ENCODE peak calls at places on chromosomes 4 and X, in eight cellular contexts. F, V, Y, S, K, I, E and B are unnamed samples. For H3K4me1, the result is how much of the 10 kb centered on the place peaks cover.

GRCh38 chr4:121272526-121272925 is 108.3 kb downstream of the QRFPR start:
- DNase-seq in K (no peak), E (no peak), F (no peak), V (no peak), I (no peak), Y (no peak), S (no peak), B (no peak)

GRCh38 chr4:2936773-2937145 is 26.4 kb downstream of the NOP14 start:
- DNase-seq in K (peak), Y (no peak), E (no peak), I (no peak), F (peak), V (peak), S (peak), B (no peak)

GRCh38 chrX:141133272-141133671 is 43.7 kb downstream of the LDOC1 start:
- DNase-seq in S (no peak), F (no peak), E (no peak), K (no peak), Y (no peak), V (no peak), I (no peak), B (no peak)

GRCh38 chr4:3638080-3638715 is 106.0 kb upstream of the LRPAP1 start:
- DNase-seq in K (no peak), E (no peak), Y (no peak), V (no peak), I (no peak), F (no peak), S (no peak), B (no peak)

GRCh38 chrX:154734101-154734781 is 16.6 kb downstream of the GAB3 start:
- DNase-seq in Y (no peak), V (peak), F (no peak), K (no peak), I (no peak), E (no peak), S (peak), B (peak)

GRCh38 chr4:15147709-15148651 is 145.7 kb downstream of the CPEB2 start:
- DNase-seq in S (no peak), K (no peak), V (no peak), E (no peak), F (no peak), Y (peak), I (no peak), B (no peak)

GRCh38 chr4:6297266-6297815 is 27.7 kb downstream of the WFS1 start:
- DNase-seq in V (no peak), K (no peak), Y (no peak), I (no peak), F (no peak), E (no peak), S (no peak), B (no peak)

GRCh38 chr4:68162196-68162595 is 32.5 kb upstream of the TMPRSS11F start:
- DNase-seq in F (no peak), K (no peak), E (no peak), V (no peak), Y (no peak), S (no peak), I (no peak), B (no peak)

GRCh38 chr4:40264995-40265909 is 68.4 kb downstream of the RHOH start:
- DNase-seq in F (no peak), V (no peak), K (peak), S (peak), Y (no peak), I (no peak), E (peak), B (no peak)

GRCh38 chr4:189304179-189304578 is 636.5 kb upstream of the FRG1 start:
- DNase-seq in Y (no peak), V (no peak), K (no peak), S (no peak), F (no peak), I (no peak), E (no peak), B (no peak)

GRCh38 chr4:145939241-145939640 is 618 bp upstream of the ZNF827 start:
- DNase-seq in F (no peak), E (no peak), I (no peak), S (no peak), V (no peak), K (no peak), Y (no peak), B (no peak)

GRCh38 chrX:132615396-132616131 is 126.7 kb upstream of the MBNL3 start:
- DNase-seq in Y (peak), E (peak), I (no peak), K (no peak), F (peak), V (no peak), S (peak), B (peak)

GRCh38 chr4:121270384-121270783 is 106.3 kb upstream of the TNIP3 start:
- DNase-seq in S (no peak), I (no peak), V (no peak), F (no peak), K (no peak), E (no peak), Y (no peak), B (no peak)

GRCh38 chr4:25155957-25156356 is 4.3 kb downstream of the SEPSECS start:
- DNase-seq in E (no peak), F (no peak), I (no peak), K (no peak), V (no peak), S (no peak), Y (peak), B (no peak)

GRCh38 chrX:1520350-1520749 is 16.6 kb downstream of the P2RY8 start:
- DNase-seq in I (no peak), S (no peak), K (no peak), E (no peak), Y (no peak), F (no peak), V (no peak), B (no peak)
- H3K4me1 ChIP-seq in I (under half), S (under half), K (under half), E (under half), Y (under half), F (under half), V (under half), B (under half)

GRCh38 chr4:173235050-173235449 is 66.4 kb downstream of the GALNT7 start:
- DNase-seq in V (no peak), Y (no peak), E (no peak), F (no peak), K (no peak), S (no peak), I (no peak), B (no peak)

GRCh38 chr4:173237152-173237551 is 68.5 kb downstream of the GALNT7 start:
- DNase-seq in S (no peak), I (no peak), V (no peak), K (no peak), F (no peak), E (no peak), Y (no peak), B (no peak)

GRCh38 chr4:173242466-173243250 is 74.0 kb downstream of the GALNT7 start:
- DNase-seq in V (no peak), I (no peak), F (no peak), K (no peak), E (no peak), S (no peak), Y (no peak), B (no peak)

GRCh38 chr4:173240696-173241095 is 72.1 kb downstream of the GALNT7 start:
- DNase-seq in E (no peak), K (no peak), V (no peak), Y (no peak), F (no peak), S (no peak), I (no peak), B (no peak)

GRCh38 chr4:173237722-173238121 is 69.1 kb downstream of the GALNT7 start:
- DNase-seq in K (no peak), F (no peak), V (no peak), S (no peak), I (no peak), E (no peak), Y (no peak), B (no peak)
- H3K4me3 ChIP-seq in K (no peak), F (no peak), V (no peak), S (no peak), I (no peak), E (no peak), Y (no peak), B (no peak)

DNA sequence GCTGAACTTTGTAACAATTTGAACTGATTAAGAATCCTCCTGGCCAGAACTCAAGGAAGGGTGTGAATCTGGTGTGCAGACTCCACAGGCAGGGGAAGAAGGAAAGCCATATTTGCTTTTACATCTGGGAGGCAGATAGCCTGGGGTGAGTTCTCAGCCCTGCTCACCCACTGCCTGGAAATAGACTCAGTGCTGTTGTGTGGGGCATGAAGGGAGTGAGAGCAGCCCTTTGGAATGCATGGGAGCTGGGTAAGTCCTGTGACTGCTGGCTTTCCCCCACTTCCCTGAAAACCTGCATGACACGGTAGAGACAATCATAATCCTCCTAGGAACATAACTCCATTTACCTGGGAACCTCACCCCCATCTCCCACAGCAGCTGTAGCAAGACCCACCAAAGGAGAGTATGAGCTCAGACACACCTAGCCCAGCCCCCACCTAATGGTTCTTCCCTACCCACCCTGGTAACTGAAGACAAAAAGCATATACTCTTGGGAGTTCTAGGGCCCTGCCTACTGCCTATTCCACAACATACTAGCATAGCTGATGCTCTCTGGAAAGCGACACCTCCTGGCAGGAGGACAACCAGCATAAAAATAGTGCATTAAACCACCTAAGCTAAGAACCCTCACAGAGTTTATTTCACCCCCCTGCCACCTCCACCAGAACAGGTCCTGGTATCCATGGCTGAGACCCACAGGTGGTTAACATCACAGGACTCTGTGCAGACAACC is 59.3 kb upstream of the UBQLN2 start:
- DNase-seq in F (no peak), E (no peak), I (no peak), K (no peak), V (no peak), S (no peak), Y (no peak), B (no peak)
- TF ChIP-seq CTCF in F (no peak), E (no peak), I (no peak), K (no peak), V (no peak), S (no peak), Y (no peak), B (no peak)

DNA sequence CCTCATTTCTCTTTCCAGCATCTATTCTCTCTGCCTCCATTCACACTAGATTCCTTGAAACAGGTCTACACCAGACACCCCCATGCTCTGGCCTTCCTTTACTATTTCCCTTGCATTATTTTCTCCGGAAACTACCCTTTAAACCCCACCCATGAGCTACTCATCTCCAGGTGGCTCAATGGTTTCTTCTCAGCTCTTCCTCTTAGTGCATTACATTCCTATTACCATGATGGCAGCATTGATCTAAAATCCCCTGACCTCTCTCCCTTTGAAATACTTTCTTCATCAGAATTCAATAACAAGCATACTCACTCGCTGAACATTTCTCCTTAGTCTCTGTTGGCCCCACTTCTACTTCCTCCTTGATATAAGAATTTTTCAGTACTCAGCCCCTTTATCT is 94.6 kb downstream of the SYNPO2 start:
- DNase-seq in V (no peak), I (no peak), F (no peak), S (no peak), Y (no peak), E (no peak), K (no peak), B (no peak)
- H3K4me1 ChIP-seq in V (half or more), I (under half), F (under half), S (under half), Y (under half), E (half or more), K (under half), B (under half)

GRCh38 chr4:73821325-73821724 is 15.2 kb upstream of the CXCL6 start:
- DNase-seq in F (no peak), S (no peak), I (no peak), K (no peak), V (no peak), E (no peak), Y (no peak), B (no peak)

GRCh38 chr4:73816814-73817213 is 19.7 kb upstream of the CXCL6 start:
- DNase-seq in I (no peak), S (no peak), V (no peak), Y (no peak), E (no peak), K (no peak), F (no peak), B (no peak)

GRCh38 chr4:73814679-73815078 is 21.8 kb upstream of the CXCL6 start:
- DNase-seq in V (no peak), E (no peak), F (no peak), Y (no peak), S (no peak), K (no peak), I (no peak), B (no peak)

GRCh38 chr4:73815145-73815544 is 21.3 kb upstream of the CXCL6 start:
- DNase-seq in V (no peak), Y (no peak), I (no peak), E (no peak), F (no peak), K (no peak), S (no peak), B (no peak)

DNA sequence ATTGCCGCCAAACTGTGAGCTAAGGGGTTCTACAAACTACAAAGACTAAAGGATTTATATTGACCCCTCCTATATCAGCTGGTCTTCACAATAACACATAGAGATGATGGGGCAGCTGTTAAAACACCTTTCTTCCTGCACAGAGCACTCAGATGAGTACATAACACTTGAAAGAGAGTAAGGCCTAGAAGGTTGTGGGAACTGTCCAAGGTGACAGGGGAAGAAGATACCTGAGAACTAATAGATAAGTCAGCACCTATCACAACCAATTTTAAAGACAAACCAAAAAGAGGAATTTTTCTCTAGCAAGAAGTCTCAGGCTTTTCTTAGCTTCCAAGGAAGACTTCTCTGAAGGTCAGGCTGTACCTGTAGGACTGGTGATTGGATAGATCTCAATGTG is 19.1 kb upstream of the CXCL6 start:
- DNase-seq in S (no peak), E (no peak), Y (no peak), I (no peak), F (no peak), K (no peak), V (no peak), B (no peak)
- H3K4me3 ChIP-seq in S (no peak), E (no peak), Y (no peak), I (no peak), F (no peak), K (no peak), V (no peak), B (no peak)

GRCh38 chrX:19176901-19177630 is 54.8 kb upstream of the ADGRG2 start:
- DNase-seq in S (no peak), I (no peak), E (no peak), V (no peak), K (no peak), F (no peak), Y (no peak), B (no peak)

GRCh38 chrX:19172741-19173140 is 50.5 kb upstream of the ADGRG2 start:
- DNase-seq in I (no peak), Y (no peak), E (no peak), V (no peak), S (no peak), K (no peak), F (no peak), B (no peak)

GRCh38 chrX:19177710-19178109 is 55.4 kb upstream of the ADGRG2 start:
- DNase-seq in K (no peak), F (no peak), V (no peak), Y (no peak), I (no peak), S (no peak), E (no peak), B (no peak)

GRCh38 chrX:19178402-19178801 is 56.1 kb upstream of the ADGRG2 start:
- DNase-seq in I (no peak), S (no peak), K (no peak), V (no peak), Y (no peak), F (no peak), E (no peak), B (no peak)

GRCh38 chrX:19174401-19175025 is 52.2 kb upstream of the ADGRG2 start:
- DNase-seq in F (no peak), V (peak), Y (no peak), I (peak), E (no peak), S (no peak), K (no peak), B (no peak)
- TF ChIP-seq CTCF in F (no peak), V (no peak), Y (no peak), I (no peak), E (no peak), S (no peak), K (no peak), B (no peak)

GRCh38 chrX:8921615-8922014 is 112.3 kb downstream of the FAM9B start:
- DNase-seq in I (no peak), E (no peak), F (no peak), Y (no peak), S (no peak), K (no peak), V (no peak), B (no peak)

GRCh38 chrX:8914636-8915035 is 113.5 kb upstream of the FAM9A start:
- DNase-seq in I (no peak), V (no peak), K (no peak), E (no peak), F (no peak), Y (no peak), S (no peak), B (no peak)

GRCh38 chrX:8916697-8917096 is 115.5 kb upstream of the FAM9A start:
- DNase-seq in I (no peak), S (no peak), V (no peak), E (no peak), F (no peak), Y (no peak), K (no peak), B (no peak)

GRCh38 chrX:8913665-8914409 is 112.7 kb upstream of the FAM9A start:
- DNase-seq in V (no peak), S (no peak), K (no peak), I (no peak), Y (no peak), E (no peak), F (no peak), B (no peak)

GRCh38 chrX:8919801-8920200 is 114.1 kb downstream of the FAM9B start:
- DNase-seq in S (no peak), I (no peak), Y (no peak), K (no peak), F (no peak), E (no peak), V (no peak), B (no peak)
- H3K4me1 ChIP-seq in S (under half), I (under half), Y (under half), K (under half), F (under half), E (under half), V (under half), B (under half)